ENCODE peak calls at places on chromosome 4, in five cellular contexts. O, I, A, X and W are unnamed samples.

GRCh38 chr4:144300616-144301015 is 160.1 kb upstream of the GYPA start:
- DNase-seq in O (no peak), I (no peak), A (no peak), X (no peak), W (peak)

GRCh38 chr4:83118869-83119268 is 4.3 kb upstream of the PLAC8 start:
- DNase-seq in O (no peak), I (no peak), A (no peak), X (no peak), W (no peak)

GRCh38 chr4:185134176-185134869 is 8.7 kb upstream of the SLC25A4 start:
- DNase-seq in O (no peak), I (peak), A (peak), X (no peak), W (peak)

GRCh38 chr4:48831532-48832015 is 686 bp downstream of the OCIAD1 start:
- DNase-seq in O (no peak), I (peak), A (no peak), X (no peak), W (peak)

GRCh38 chr4:176270669-176271068 is 1.6 kb upstream of the ASB5 start:
- DNase-seq in O (no peak), I (peak), A (no peak), X (peak), W (peak)

GRCh38 chr4:102620697-102621497 is 119.7 kb downstream of the NFKB1 start:
- DNase-seq in O (no peak), I (peak), A (peak), X (no peak), W (peak)

GRCh38 chr4:22486276-22486675 is 29.6 kb downstream of the ADGRA3 start:
- DNase-seq in O (no peak), I (no peak), A (no peak), X (no peak), W (no peak)

GRCh38 chr4:2402053-2402452 is 16.4 kb downstream of the ZFYVE28 start:
- DNase-seq in O (no peak), I (no peak), A (peak), X (peak), W (peak)

GRCh38 chr4:52657317-52657629 is 1.8 kb downstream of the USP46 start:
- DNase-seq in O (no peak), I (no peak), A (no peak), X (no peak), W (no peak)

GRCh38 chr4:159105063-159105414 is 2.2 kb downstream of the RAPGEF2 start:
- DNase-seq in O (no peak), I (peak), A (peak), X (no peak), W (peak)

GRCh38 chr4:76003620-76004019 is 3.7 kb downstream of the CXCL9 start:
- DNase-seq in O (no peak), I (no peak), A (no peak), X (no peak), W (no peak)